ENCODE peak calls at places on chromosomes 4 and X, in ten cellular contexts. L, Q, I, M, G, U, X, C, Y and K are unnamed samples.

GRCh38 chrX:103356897-103357296 is 591 bp downstream of the TCEAL9 start:
- DNase-seq in L (peak), Q (no peak), I (no peak), M (no peak), G (no peak), U (peak), X (no peak), C (no peak), Y (peak), K (no peak)

GRCh38 chrX:39705299-39705698 is 392.5 kb downstream of the BCOR start:
- DNase-seq in L (peak), Q (no peak), I (no peak), M (peak), G (peak), U (no peak), X (no peak), C (peak), Y (no peak), K (peak)

GRCh38 chr4:6516762-6517161 is 44.3 kb upstream of the PPP2R2C start:
- DNase-seq in L (no peak), Q (no peak), I (no peak), M (no peak), G (no peak), U (no peak), X (peak), C (no peak), Y (no peak), K (no peak)

GRCh38 chr4:178275671-178276360 is 833.6 kb upstream of the AGA start:
- DNase-seq in L (peak), Q (no peak), I (no peak), M (no peak), G (no peak), U (no peak), X (no peak), C (peak), Y (no peak), K (no peak)

GRCh38 chrX:52574416-52575275 is 57.8 kb upstream of the XAGE1B start:
- DNase-seq in L (peak), Q (no peak), I (no peak), M (peak), G (peak), U (peak), X (no peak), C (no peak), Y (peak), K (no peak)

GRCh38 chrX:49276671-49277519 is 7.3 kb downstream of the PPP1R3F start:
- DNase-seq in L (no peak), Q (no peak), I (no peak), M (no peak), G (no peak), U (no peak), X (no peak), C (no peak), Y (no peak), K (no peak)

GRCh38 chrX:150982235-150982785 is 825 bp upstream of the HMGB3 start:
- DNase-seq in L (no peak), Q (no peak), I (no peak), M (no peak), G (no peak), U (no peak), X (peak), C (no peak), Y (no peak), K (no peak)

GRCh38 chrX:102651968-102652744 is 873 bp downstream of the GPRASP1 start:
- DNase-seq in L (peak), Q (peak), I (peak), M (no peak), G (no peak), U (peak), X (peak), C (no peak), Y (peak), K (no peak)

GRCh38 chr4:55398461-55398860 is 2.7 kb downstream of the TMEM165 start:
- DNase-seq in L (no peak), Q (no peak), I (no peak), M (no peak), G (no peak), U (no peak), X (no peak), C (no peak), Y (no peak), K (no peak)

GRCh38 chr4:7573692-7574091 is 139.0 kb upstream of the PSAPL1 start:
- DNase-seq in L (no peak), Q (no peak), I (no peak), M (no peak), G (no peak), U (no peak), X (no peak), C (no peak), Y (no peak), K (no peak)

GRCh38 chrX:45479835-45480422 is 279.3 kb upstream of the DIPK2B start:
- DNase-seq in L (no peak), Q (no peak), I (no peak), M (peak), G (peak), U (no peak), X (no peak), C (no peak), Y (no peak), K (peak)

GRCh38 chr4:20418865-20419451 is 167.3 kb downstream of the SLIT2 start:
- DNase-seq in L (no peak), Q (no peak), I (no peak), M (no peak), G (peak), U (no peak), X (no peak), C (no peak), Y (no peak), K (peak)

GRCh38 chr4:108690738-108691137 is 40.3 kb downstream of the OSTC start:
- DNase-seq in L (no peak), Q (no peak), I (no peak), M (no peak), G (no peak), U (no peak), X (no peak), C (no peak), Y (no peak), K (no peak)

GRCh38 chrX:135973025-135973547 is 702 bp downstream of the MMGT1 start:
- DNase-seq in L (no peak), Q (no peak), I (no peak), M (peak), G (no peak), U (no peak), X (no peak), C (no peak), Y (no peak), K (no peak)

GRCh38 chr4:15297344-15297743 is 130.5 kb upstream of the C1QTNF7 start:
- DNase-seq in L (no peak), Q (no peak), I (no peak), M (no peak), G (no peak), U (no peak), X (no peak), C (no peak), Y (no peak), K (no peak)

GRCh38 chrX:97389761-97390192 is 506.1 kb downstream of the RPA4 start:
- DNase-seq in L (no peak), Q (no peak), I (no peak), M (peak), G (no peak), U (no peak), X (no peak), C (no peak), Y (no peak), K (peak)

GRCh38 chr4:154741877-154742851 is 1.6 kb upstream of the LRAT start:
- DNase-seq in L (peak), Q (no peak), I (no peak), M (no peak), G (no peak), U (peak), X (peak), C (no peak), Y (no peak), K (no peak)